ENCODE peak calls at places on chromosome 13, in ten cellular contexts. Y, E, A, I, R, T, J, C, L and Z are unnamed samples. For H3K4me1, the result is how much of the 10 kb centered on the place peaks cover.

GRCh38 chr13:45511310-45512147 is 46.8 kb downstream of the COG3 start:
- DNase-seq in Y (peak), E (no peak), A (no peak), I (no peak), R (peak), T (peak), J (peak), C (peak), L (no peak), Z (no peak)

GRCh38 chr13:94006271-94006670 is 473.2 kb downstream of the DCT start:
- DNase-seq in Y (no peak), E (no peak), A (no peak), I (no peak), R (no peak), T (no peak), J (no peak), C (no peak), L (no peak), Z (no peak)

GRCh38 chr13:111857336-111857735 is 209.6 kb upstream of the SOX1 start:
- DNase-seq in Y (no peak), E (no peak), A (no peak), I (no peak), R (no peak), T (no peak), J (no peak), C (no peak), L (no peak), Z (peak)

GRCh38 chr13:62360609-62361008 is 945.0 kb upstream of the PCDH20 start:
- DNase-seq in Y (no peak), E (no peak), A (no peak), I (no peak), R (no peak), T (no peak), J (no peak), C (no peak), L (no peak), Z (no peak)

GRCh38 chr13:75934889-75935288 is 298.8 kb downstream of the LMO7 start:
- DNase-seq in Y (no peak), E (no peak), A (no peak), I (no peak), R (no peak), T (no peak), J (no peak), C (peak), L (no peak), Z (no peak)

GRCh38 chr13:47337781-47338507 is 441.1 kb upstream of the HTR2A start:
- DNase-seq in Y (no peak), E (no peak), A (no peak), I (no peak), R (no peak), T (no peak), J (no peak), C (no peak), L (no peak), Z (no peak)

GRCh38 chr13:78595819-78596700 is 7.3 kb downstream of the POU4F1 start:
- DNase-seq in Y (no peak), E (peak), A (no peak), I (no peak), R (peak), T (no peak), J (no peak), C (peak), L (no peak), Z (no peak)

GRCh38 chr13:32142956-32143375 is 111.4 kb downstream of the FRY start:
- DNase-seq in Y (no peak), E (no peak), A (no peak), I (no peak), R (no peak), T (no peak), J (peak), C (peak), L (no peak), Z (no peak)

GRCh38 chr13:109938255-109938936 is 152.0 kb upstream of the IRS2 start:
- DNase-seq in Y (no peak), E (no peak), A (no peak), I (no peak), R (peak), T (no peak), J (no peak), C (no peak), L (peak), Z (peak)

GRCh38 chr13:48562296-48563066 is 29.6 kb upstream of the RCBTB2 start:
- DNase-seq in Y (peak), E (no peak), A (no peak), I (no peak), R (no peak), T (no peak), J (no peak), C (no peak), L (no peak), Z (peak)

GRCh38 chr13:99228737-99229691 is 28.4 kb downstream of the UBAC2 start:
- DNase-seq in Y (no peak), E (no peak), A (no peak), I (no peak), R (no peak), T (no peak), J (no peak), C (no peak), L (no peak), Z (no peak)

GRCh38 chr13:63112799-63113395 is 1697.2 kb upstream of the PCDH20 start:
- DNase-seq in Y (no peak), E (no peak), A (no peak), I (no peak), R (no peak), T (no peak), J (no peak), C (no peak), L (no peak), Z (no peak)

GRCh38 chr13:47621931-47622330 is 379.1 kb downstream of the SUCLA2 start:
- DNase-seq in Y (no peak), E (no peak), A (no peak), I (no peak), R (no peak), T (no peak), J (no peak), C (no peak), L (no peak), Z (no peak)

GRCh38 chr13:106426909-106427308 is 108.6 kb downstream of the EFNB2 start:
- DNase-seq in Y (no peak), E (no peak), A (no peak), I (no peak), R (no peak), T (no peak), J (no peak), C (no peak), L (no peak), Z (no peak)

GRCh38 chr13:53800011-53800410 is 771.4 kb downstream of the OLFM4 start:
- DNase-seq in Y (no peak), E (no peak), A (no peak), I (no peak), R (no peak), T (no peak), J (no peak), C (no peak), L (no peak), Z (no peak)

GRCh38 chr13:33678906-33679657 is 138.9 kb upstream of the RFC3 start:
- DNase-seq in Y (peak), E (peak), A (peak), I (peak), R (peak), T (peak), J (peak), C (peak), L (no peak), Z (no peak)

GRCh38 chr13:39415003-39415402 is 188.0 kb downstream of the LHFPL6 start:
- DNase-seq in Y (no peak), E (no peak), A (no peak), I (peak), R (no peak), T (no peak), J (peak), C (no peak), L (peak), Z (no peak)

GRCh38 chr13:24035411-24035810 is 125.1 kb upstream of the SPATA13 start:
- DNase-seq in Y (no peak), E (no peak), A (no peak), I (no peak), R (peak), T (no peak), J (no peak), C (no peak), L (no peak), Z (no peak)
- H3K4me1 ChIP-seq in Y (under half), E (under half), A (under half), I (under half), R (half or more), T (under half), J (under half), C (under half), L (under half), Z (half or more)

GRCh38 chr13:60397693-60398437 is 845 bp downstream of the TDRD3 start:
- DNase-seq in Y (peak), E (peak), A (peak), I (peak), R (peak), T (peak), J (peak), C (peak), L (peak), Z (peak)
- TF ChIP-seq POLR2A in Y (peak), E (peak), A (no peak), I (peak), R (peak), T (peak), J (peak), C (peak), L (no peak), Z (no peak)

GRCh38 chr13:85974604-85975366 is 175.6 kb upstream of the SLITRK6 start:
- DNase-seq in Y (no peak), E (no peak), A (no peak), I (no peak), R (no peak), T (no peak), J (no peak), C (no peak), L (no peak), Z (no peak)

GRCh38 chr13:85969331-85969730 is 170.1 kb upstream of the SLITRK6 start:
- DNase-seq in Y (no peak), E (no peak), A (no peak), I (no peak), R (no peak), T (no peak), J (no peak), C (no peak), L (no peak), Z (no peak)

DNA sequence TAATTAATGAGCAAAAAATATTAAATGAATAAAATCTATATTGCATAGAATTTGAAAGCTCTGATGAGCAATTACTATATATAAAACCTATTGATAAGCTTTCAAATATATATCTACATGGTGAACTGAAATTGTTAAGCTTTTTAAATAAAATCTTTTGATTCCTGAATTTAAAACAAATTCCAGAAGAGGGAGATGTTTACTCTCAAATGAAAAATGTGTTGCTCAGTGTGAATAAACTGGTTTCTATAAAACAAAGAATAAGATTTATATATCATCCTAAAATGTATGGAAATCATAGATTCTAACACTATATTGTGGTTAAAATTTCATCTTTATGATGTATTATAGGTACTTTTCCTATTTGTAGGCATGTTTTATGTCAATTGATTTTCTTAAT is 171.5 kb upstream of the SLITRK6 start:
- DNase-seq in Y (no peak), E (no peak), A (no peak), I (no peak), R (no peak), T (no peak), J (no peak), C (no peak), L (no peak), Z (no peak)
- TF ChIP-seq CTCF in Y (no peak), E (no peak), A (no peak), I (no peak), R (no peak), T (peak), J (no peak), C (peak), L (no peak), Z (peak)

DNA sequence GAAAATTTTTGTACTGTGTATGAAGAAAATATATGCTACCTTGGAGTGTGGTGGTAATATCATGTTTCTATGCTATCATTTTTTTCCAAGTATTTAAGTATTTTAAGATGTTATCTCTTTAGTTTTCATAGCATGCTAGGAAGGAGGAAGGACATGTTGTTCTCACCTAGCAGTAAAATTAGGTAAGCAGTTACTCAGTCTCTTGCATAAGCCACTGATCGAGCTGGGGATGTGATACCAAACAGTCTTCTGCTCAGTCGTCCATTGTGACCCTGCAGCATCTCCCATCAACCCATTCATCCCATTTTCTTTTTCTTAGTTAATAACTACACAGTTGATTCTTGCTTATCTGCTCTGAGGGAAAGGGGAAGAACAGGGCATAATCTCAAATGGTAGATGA is 130.6 kb downstream of the KLF5 start:
- DNase-seq in Y (no peak), E (no peak), A (no peak), I (no peak), R (no peak), T (no peak), J (no peak), C (no peak), L (no peak), Z (no peak)
- H3K4me1 ChIP-seq in Y (under half), E (under half), A (under half), I (under half), R (under half), T (under half), J (under half), C (under half), L (under half), Z (under half)